ENCODE peak calls at places on chromosomes 11 and 22, in seven cellular contexts. I is A549, O is cardiac muscle cell, Q is AG04450, P is HFF-Myc, T is gastrocnemius medialis, R is PC-9. C is an unnamed sample.

GRCh38 chr11:112962854-112963367 is 1.7 kb downstream of the NCAM1 start:
- DNase-seq in I (no peak), O (peak), Q (no peak), P (no peak), T (peak), R (no peak), C (no peak)

GRCh38 chr22:44542561-44543222 is 44.7 kb upstream of the RTL6 start:
- DNase-seq in I (no peak), O (no peak), Q (no peak), P (no peak), T (no peak), R (no peak), C (no peak)

GRCh38 chr11:1194231-1194976 is 28.5 kb upstream of the MUC5B start:
- DNase-seq in I (no peak), O (no peak), Q (no peak), P (no peak), T (no peak), R (no peak), C (no peak)

GRCh38 chr22:37431366-37431765 is 4.1 kb upstream of the ELFN2 start:
- DNase-seq in I (no peak), O (no peak), Q (no peak), P (no peak), T (no peak), R (peak), C (no peak)

GRCh38 chr11:134634897-134635831 is 223.1 kb upstream of the B3GAT1 start:
- DNase-seq in I (no peak), O (no peak), Q (no peak), P (no peak), T (no peak), R (no peak), C (no peak)

GRCh38 chr22:31753005-31753633 is 700 bp upstream of the DEPDC5 start:
- DNase-seq in I (no peak), O (peak), Q (no peak), P (no peak), T (peak), R (peak), C (no peak)

GRCh38 chr11:87463486-87464102 is 425.9 kb downstream of the TMEM135 start:
- DNase-seq in I (peak), O (no peak), Q (no peak), P (no peak), T (no peak), R (peak), C (no peak)

GRCh38 chr11:130706572-130706971 is 209.7 kb downstream of the SNX19 start:
- DNase-seq in I (no peak), O (peak), Q (no peak), P (no peak), T (no peak), R (no peak), C (peak)

GRCh38 chr11:10725114-10725906 is 25.7 kb upstream of the CTR9 start:
- DNase-seq in I (no peak), O (peak), Q (peak), P (no peak), T (no peak), R (peak), C (no peak)

GRCh38 chr11:45098929-45099328 is 47.5 kb upstream of the PRDM11 start:
- DNase-seq in I (no peak), O (no peak), Q (no peak), P (no peak), T (no peak), R (no peak), C (no peak)

GRCh38 chr11:111938687-111939160 is 1.6 kb downstream of the DIXDC1 start:
- DNase-seq in I (no peak), O (peak), Q (no peak), P (no peak), T (no peak), R (no peak), C (no peak)

GRCh38 chr11:69253028-69253427 is 40.9 kb upstream of the MYEOV start:
- DNase-seq in I (no peak), O (peak), Q (peak), P (peak), T (no peak), R (no peak), C (no peak)

GRCh38 chr11:116073854-116074837 is 569.9 kb upstream of the CADM1 start:
- DNase-seq in I (no peak), O (peak), Q (no peak), P (no peak), T (no peak), R (no peak), C (no peak)

GRCh38 chr22:29744902-29745301 is 21.9 kb downstream of the ZMAT5 start:
- DNase-seq in I (no peak), O (peak), Q (peak), P (no peak), T (peak), R (no peak), C (peak)

GRCh38 chr11:33735166-33735425 is 1.1 kb downstream of the CD59 start:
- DNase-seq in I (no peak), O (no peak), Q (no peak), P (no peak), T (no peak), R (no peak), C (no peak)

GRCh38 chr11:33733978-33734377 is 2.2 kb downstream of the CD59 start:
- DNase-seq in I (no peak), O (no peak), Q (no peak), P (no peak), T (no peak), R (no peak), C (no peak)

GRCh38 chr11:33732176-33732575 is 4.0 kb downstream of the CD59 start:
- DNase-seq in I (no peak), O (no peak), Q (no peak), P (no peak), T (no peak), R (no peak), C (no peak)

GRCh38 chr11:33734441-33735165 is 1.6 kb downstream of the CD59 start:
- DNase-seq in I (no peak), O (peak), Q (no peak), P (no peak), T (no peak), R (no peak), C (no peak)

GRCh38 chr11:33730716-33731115 is 5.5 kb downstream of the CD59 start:
- DNase-seq in I (no peak), O (no peak), Q (no peak), P (no peak), T (no peak), R (no peak), C (no peak)
- H3K4me3 ChIP-seq in I (no peak), O (no peak), Q (no peak), P (no peak), T (peak), R (no peak), C (no peak)

GRCh38 chr11:72075109-72075508 is 5.2 kb downstream of the NUMA1 start:
- DNase-seq in I (no peak), O (peak), Q (no peak), P (no peak), T (no peak), R (no peak), C (no peak)
- TF ChIP-seq CTCF in I (no peak), O (peak), Q (peak), P (peak), T (no peak), R (no peak), C (peak)

GRCh38 chr11:62881579-62882427 is 1.1 kb downstream of the SLC3A2 start:
- DNase-seq in I (peak), O (peak), Q (peak), P (peak), T (peak), R (peak), C (peak)

GRCh38 chr11:62883677-62884076 is 3.0 kb downstream of the SLC3A2 start:
- DNase-seq in I (no peak), O (no peak), Q (no peak), P (no peak), T (no peak), R (no peak), C (no peak)

GRCh38 chr11:62882428-62882742 is 1.7 kb downstream of the SLC3A2 start:
- DNase-seq in I (no peak), O (no peak), Q (no peak), P (no peak), T (no peak), R (no peak), C (no peak)

GRCh38 chr11:62880803-62881578 is at the start of gene SLC3A2:
- DNase-seq in I (peak), O (peak), Q (peak), P (no peak), T (peak), R (peak), C (no peak)

GRCh38 chr11:62882811-62883496 is 2.3 kb downstream of the SLC3A2 start:
- DNase-seq in I (no peak), O (no peak), Q (no peak), P (no peak), T (no peak), R (no peak), C (no peak)
- H3K4me3 ChIP-seq in I (peak), O (no peak), Q (peak), P (peak), T (peak), R (peak), C (peak)

GRCh38 chr11:124109377-124109776 is 5.9 kb upstream of the VWA5A start:
- DNase-seq in I (no peak), O (no peak), Q (no peak), P (no peak), T (no peak), R (no peak), C (no peak)

GRCh38 chr11:124113890-124114289 is 1.4 kb upstream of the VWA5A start:
- DNase-seq in I (no peak), O (peak), Q (no peak), P (no peak), T (no peak), R (no peak), C (no peak)

DNA sequence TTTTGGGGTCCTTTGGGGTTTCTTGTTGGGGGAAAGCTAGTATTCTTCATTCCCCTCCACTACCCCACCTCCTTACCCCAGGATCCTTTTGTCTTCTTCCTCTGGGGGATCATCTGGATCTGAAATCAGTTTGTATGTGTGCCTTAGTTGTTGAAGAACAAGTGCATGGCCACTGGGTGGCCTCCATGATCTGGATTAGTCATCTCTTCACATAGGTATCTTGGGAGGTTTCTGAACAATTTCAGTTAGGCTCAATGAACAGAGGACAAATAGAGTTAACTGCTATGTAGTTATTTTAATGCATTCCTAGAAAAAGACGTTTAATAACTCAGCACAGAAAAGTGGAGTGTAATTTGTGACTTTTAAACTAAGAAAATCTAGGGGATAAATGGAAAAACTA is 7.1 kb upstream of the VWA5A start:
- DNase-seq in I (no peak), O (peak), Q (no peak), P (no peak), T (no peak), R (no peak), C (no peak)
- TF ChIP-seq CTCF in I (no peak), O (peak), Q (peak), P (peak), T (no peak), R (no peak), C (no peak)